ENCODE peak calls at places on chromosomes 12 and 14, in five cellular contexts. B, Q, I, K and L are unnamed samples.

GRCh38 chr12:78403681-78404080 is 460.9 kb upstream of the SYT1 start:
- DNase-seq in Q (no peak), K (no peak), I (peak), B (no peak), L (no peak)

GRCh38 chr12:132582582-132583279 is 27.7 kb downstream of the LRCOL1 start:
- DNase-seq in Q (no peak), I (no peak), K (no peak), B (no peak), L (no peak)

GRCh38 chr12:71849109-71849851 is 9.7 kb downstream of the TBC1D15 start:
- DNase-seq in B (no peak), I (no peak), Q (no peak), K (no peak), L (no peak)

GRCh38 chr14:54503476-54503875 is 6.2 kb upstream of the CGRRF1 start:
- DNase-seq in I (peak), Q (peak), K (peak), B (peak), L (no peak)

GRCh38 chr14:94390372-94391086 is 2.1 kb upstream of the SERPINA1 start:
- DNase-seq in I (no peak), B (peak), Q (peak), K (peak), L (no peak)

GRCh38 chr12:111031956-111032919 is 111.9 kb upstream of the MYL2 start:
- DNase-seq in Q (no peak), B (no peak), I (no peak), K (no peak), L (no peak)

GRCh38 chr12:98514984-98515367 is 414 bp upstream of the TMPO start:
- DNase-seq in K (no peak), B (no peak), I (no peak), Q (no peak), L (no peak)

GRCh38 chr12:20369164-20370000 is 1.0 kb downstream of the PDE3A start:
- DNase-seq in K (no peak), B (peak), Q (peak), I (peak), L (no peak)

GRCh38 chr14:92456215-92457017 is 57.2 kb upstream of the RIN3 start:
- DNase-seq in I (peak), B (peak), Q (peak), K (peak), L (no peak)

GRCh38 chr12:70920251-70920851 is at the start of gene PTPRR:
- DNase-seq in B (no peak), K (no peak), I (no peak), Q (no peak), L (no peak)

GRCh38 chr14:58129208-58129607 is 22.8 kb downstream of the ARMH4 start:
- DNase-seq in I (no peak), K (no peak), Q (no peak), B (no peak), L (no peak)

GRCh38 chr12:19150273-19150895 is 20.9 kb downstream of the PLEKHA5 start:
- DNase-seq in I (peak), K (no peak), B (peak), Q (no peak), L (no peak)

GRCh38 chr14:50530794-50531193 is 1.6 kb downstream of the MAP4K5 start:
- DNase-seq in Q (no peak), I (no peak), K (peak), B (no peak), L (no peak)

GRCh38 chr12:113162102-113163029 is 12.8 kb downstream of the CFAP73 start:
- DNase-seq in I (no peak), K (no peak), B (no peak), Q (no peak), L (no peak)

GRCh38 chr12:42846782-42847181 is 257.2 kb upstream of the PRICKLE1 start:
- DNase-seq in K (no peak), Q (no peak), B (no peak), I (peak), L (no peak)

GRCh38 chr14:41873379-41874034 is 266.8 kb downstream of the LRFN5 start:
- DNase-seq in I (peak), B (no peak), Q (no peak), K (no peak), L (no peak)

GRCh38 chr12:131946757-131947156 is 3.0 kb upstream of the EP400 start:
- DNase-seq in I (no peak), K (no peak), B (no peak), Q (no peak), L (no peak)

GRCh38 chr14:105884808-105885281 is 358.5 kb downstream of the TMEM121 start:
- DNase-seq in B (no peak), Q (no peak), I (no peak), K (no peak), L (no peak)

GRCh38 chr12:95224202-95225170 is 6.9 kb downstream of the VEZT start:
- DNase-seq in Q (no peak), K (no peak), I (peak), B (no peak), L (no peak)

GRCh38 chr12:89166525-89166934 is 185.8 kb downstream of the DUSP6 start:
- DNase-seq in I (peak), Q (peak), B (no peak), K (no peak), L (no peak)

GRCh38 chr12:12885060-12885792 is 6.1 kb upstream of the GPRC5A start:
- DNase-seq in B (no peak), I (no peak), K (no peak), Q (no peak), L (no peak)

GRCh38 chr14:99522457-99522891 is 41.3 kb downstream of the CCNK start:
- DNase-seq in Q (peak), B (no peak), K (no peak), I (peak), L (no peak)

GRCh38 chr14:68523326-68523610 is 269.6 kb downstream of the ZFP36L1 start:
- DNase-seq in K (no peak), Q (no peak), I (no peak), B (no peak), L (no peak)

GRCh38 chr14:103884854-103885253 is 37.5 kb upstream of the PPP1R13B start:
- DNase-seq in Q (no peak), I (no peak), B (no peak), K (no peak), L (no peak)

GRCh38 chr12:69929125-69929524 is 104.1 kb downstream of the MYRFL start:
- DNase-seq in Q (no peak), I (no peak), B (no peak), K (no peak), L (no peak)